ENCODE peak calls at places on chromosomes 6 and 20, in nine cellular contexts. L is psoas muscle; Z is brain microvascular endothelial cell; M is mesendoderm; K is aorta; S is OCI-LY7; I is HCT116; D is pancreas; A is CD8-positive, alpha-beta memory T cell. W is an unnamed sample.

GRCh38 chr6:36114798-36115408 is 15.4 kb upstream of the MAPK13 start:
- DNase-seq in L (no peak), Z (no peak), M (no peak), K (no peak), S (peak; percentile 84), I (no peak), D (no peak), A (no peak), W (no peak)

GRCh38 chr6:87336367-87336766 is 7.3 kb upstream of the GJB7 start:
- DNase-seq in L (no peak), Z (no peak), M (peak; percentile 71), K (no peak), S (no peak), I (no peak), D (no peak), A (no peak), W (no peak)

GRCh38 chr6:54451516-54451915 is 143.3 kb downstream of the TINAG start:
- DNase-seq in L (no peak), Z (no peak), M (no peak), K (no peak), S (no peak), I (no peak), D (no peak), A (no peak), W (no peak)

GRCh38 chr6:31652925-31653724 is 664 bp upstream of the BAG6 start:
- DNase-seq in L (peak; percentile 85), Z (no peak), M (peak; percentile 98), K (peak; percentile 92), S (peak; percentile 97), I (no peak), D (peak; percentile 89), A (peak; percentile 92), W (peak; percentile 93)

GRCh38 chr6:72646604-72647485 is 25.0 kb downstream of the KCNQ5 start:
- DNase-seq in L (no peak), Z (no peak), M (no peak), K (no peak), S (no peak), I (no peak), D (no peak), A (no peak), W (no peak)

GRCh38 chr6:77401231-77401630 is 62.1 kb downstream of the HTR1B start:
- DNase-seq in L (no peak), Z (no peak), M (no peak), K (no peak), S (no peak), I (no peak), D (no peak), A (no peak), W (no peak)

GRCh38 chr20:57417830-57418780 is 26.9 kb downstream of the RBM38 start:
- DNase-seq in L (no peak), Z (no peak), M (no peak), K (no peak), S (no peak), I (no peak), D (peak; percentile 27), A (no peak), W (no peak)

GRCh38 chr6:74451953-74452352 is 753.9 kb downstream of the COL12A1 start:
- DNase-seq in L (no peak), Z (no peak), M (no peak), K (no peak), S (no peak), I (no peak), D (no peak), A (no peak), W (no peak)

GRCh38 chr6:6560909-6561308 is 27.6 kb upstream of the LY86 start:
- DNase-seq in L (no peak), Z (no peak), M (peak; percentile 21), K (no peak), S (peak; percentile 28), I (peak; percentile 13), D (no peak), A (no peak), W (no peak)

GRCh38 chr6:107625264-107625663 is 135.3 kb downstream of the SOBP start:
- DNase-seq in L (peak; percentile 39), Z (no peak), M (no peak), K (no peak), S (no peak), I (no peak), D (no peak), A (no peak), W (no peak)

GRCh38 chr6:28807682-28808280 is 116.0 kb downstream of the TRIM27 start:
- DNase-seq in L (no peak), Z (peak; percentile 80), M (peak; percentile 85), K (no peak), S (peak; percentile 43), I (peak; percentile 75), D (no peak), A (no peak), W (no peak)

GRCh38 chr6:76073281-76073680 is 819 bp upstream of the IMPG1 start:
- DNase-seq in L (no peak), Z (no peak), M (no peak), K (no peak), S (no peak), I (no peak), D (no peak), A (no peak), W (no peak)

GRCh38 chr20:47265214-47265613 is 91.3 kb downstream of the ZMYND8 start:
- DNase-seq in L (no peak), Z (no peak), M (no peak), K (no peak), S (no peak), I (no peak), D (no peak), A (no peak), W (no peak)

GRCh38 chr20:47269309-47270165 is 87.0 kb downstream of the ZMYND8 start:
- DNase-seq in L (no peak), Z (no peak), M (no peak), K (no peak), S (no peak), I (no peak), D (no peak), A (no peak), W (no peak)

GRCh38 chr20:47266847-47267515 is 89.5 kb downstream of the ZMYND8 start:
- DNase-seq in L (no peak), Z (no peak), M (no peak), K (no peak), S (no peak), I (no peak), D (no peak), A (no peak), W (no peak)

GRCh38 chr20:47265984-47266383 is 90.5 kb downstream of the ZMYND8 start:
- DNase-seq in L (no peak), Z (no peak), M (no peak), K (no peak), S (no peak), I (no peak), D (no peak), A (no peak), W (no peak)

DNA sequence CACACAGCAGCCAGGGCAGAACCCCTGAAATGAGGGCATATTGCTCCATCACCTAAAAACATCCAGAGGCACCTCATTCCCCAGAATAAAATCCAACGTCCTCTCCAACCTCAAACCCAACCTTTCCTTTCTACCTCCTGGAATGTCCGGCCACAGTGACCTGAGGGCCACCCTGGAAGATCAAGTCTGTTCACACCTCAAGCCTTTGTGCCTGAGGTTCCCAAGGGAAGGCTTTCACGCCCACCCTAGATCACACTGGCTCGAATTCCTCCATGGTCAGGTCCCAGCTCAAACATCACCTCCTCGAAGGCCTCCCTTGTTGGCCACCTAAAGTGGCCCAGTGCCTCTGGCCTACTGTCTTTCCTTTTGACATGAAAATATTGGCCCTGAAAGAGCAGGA is 88.9 kb downstream of the ZMYND8 start:
- DNase-seq in L (no peak), Z (no peak), M (no peak), K (no peak), S (no peak), I (no peak), D (no peak), A (no peak), W (no peak)
- H3K36me3 ChIP-seq in L (no peaks in the 10 kb centered on the region), Z (peaks cover 46% of the 10 kb centered on the region), M (peaks cover 2% of the 10 kb centered on the region), K (no peaks in the 10 kb centered on the region), S (peaks cover 81% of the 10 kb centered on the region), I (peaks cover 8% of the 10 kb centered on the region), D (no peaks in the 10 kb centered on the region), A (peaks cover 24% of the 10 kb centered on the region), W (peaks cover 13% of the 10 kb centered on the region)

GRCh38 chr20:31663838-31664695 is 26.4 kb downstream of the COX4I2 start:
- DNase-seq in L (no peak), Z (no peak), M (peak; percentile 69), K (no peak), S (no peak), I (no peak), D (peak; percentile 77), A (no peak), W (no peak)

GRCh38 chr20:31666258-31667042 is 28.7 kb downstream of the COX4I2 start:
- DNase-seq in L (peak; percentile 40), Z (no peak), M (peak; percentile 25), K (peak; percentile 86), S (peak; percentile 35), I (no peak), D (no peak), A (peak; percentile 63), W (no peak)

GRCh38 chr20:31667315-31668285 is 29.9 kb downstream of the COX4I2 start:
- DNase-seq in L (no peak), Z (no peak), M (no peak), K (no peak), S (no peak), I (no peak), D (no peak), A (no peak), W (no peak)

GRCh38 chr20:31664696-31665354 is 27.1 kb downstream of the COX4I2 start:
- DNase-seq in L (no peak), Z (no peak), M (no peak), K (no peak), S (no peak), I (no peak), D (no peak), A (no peak), W (no peak)

GRCh38 chr20:31665753-31666152 is 28.0 kb downstream of the COX4I2 start:
- DNase-seq in L (no peak), Z (no peak), M (no peak), K (no peak), S (no peak), I (no peak), D (no peak), A (no peak), W (no peak)
- H3K36me3 ChIP-seq in L (peaks cover 7% of the 10 kb centered on the region), Z (peaks cover 25% of the 10 kb centered on the region), M (no peaks in the 10 kb centered on the region), K (no peaks in the 10 kb centered on the region), S (peaks cover 58% of the 10 kb centered on the region), I (peaks cover 50% of the 10 kb centered on the region), D (no peaks in the 10 kb centered on the region), A (peaks cover 8% of the 10 kb centered on the region), W (peaks cover 23% of the 10 kb centered on the region)

GRCh38 chr20:60268502-60268901 is 310.3 kb downstream of the CDH26 start:
- DNase-seq in L (no peak), Z (no peak), M (no peak), K (no peak), S (no peak), I (no peak), D (no peak), A (no peak), W (no peak)
- H3K36me3 ChIP-seq in L (no peaks in the 10 kb centered on the region), Z (no peaks in the 10 kb centered on the region), M (no peaks in the 10 kb centered on the region), K (no peaks in the 10 kb centered on the region), S (no peaks in the 10 kb centered on the region), I (no peaks in the 10 kb centered on the region), D (no peaks in the 10 kb centered on the region), A (no peaks in the 10 kb centered on the region), W (no peaks in the 10 kb centered on the region)

DNA sequence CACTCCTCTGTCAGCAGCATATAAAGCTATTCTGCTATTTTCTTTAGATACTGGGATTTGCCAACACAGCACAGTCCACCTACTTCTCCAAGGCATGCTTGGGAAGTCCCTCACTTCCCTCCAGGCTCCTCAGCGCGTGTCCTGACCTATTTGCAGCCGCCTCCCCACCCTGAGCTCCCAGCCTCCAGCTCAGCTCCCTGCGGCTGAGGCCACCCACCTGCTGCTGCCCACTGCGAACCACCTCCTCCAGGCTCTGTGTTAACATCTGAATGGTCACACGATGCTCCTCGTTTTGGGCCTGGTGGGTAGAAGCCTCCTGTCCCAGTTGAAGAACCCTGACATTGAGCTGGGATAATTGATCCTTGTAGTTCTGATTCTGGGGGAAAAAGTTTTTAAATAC is 54.7 kb downstream of the GINS1 start:
- DNase-seq in L (no peak), Z (no peak), M (no peak), K (no peak), S (no peak), I (no peak), D (no peak), A (no peak), W (no peak)
- H3K36me3 ChIP-seq in L (no peaks in the 10 kb centered on the region), Z (peaks cover 13% of the 10 kb centered on the region), M (peaks cover 20% of the 10 kb centered on the region), K (peaks cover 7% of the 10 kb centered on the region), S (no peaks in the 10 kb centered on the region), I (no peaks in the 10 kb centered on the region), D (no peaks in the 10 kb centered on the region), A (no peaks in the 10 kb centered on the region), W (peaks cover 7% of the 10 kb centered on the region)